ENCODE peak calls at places on chromosomes 2 and 18, in nine cellular contexts. C, O, A, I, K, R, B, J and Z are unnamed samples.

GRCh38 chr2:25151718-25152117 is 16.7 kb downstream of the POMC start:
- DNase-seq in K (no peak), C (no peak), J (no peak), O (no peak), I (no peak), B (no peak), A (no peak), R (no peak), Z (no peak)

GRCh38 chr2:201059961-201060525 is 11.4 kb downstream of the HYCC2 start:
- DNase-seq in B (no peak), C (no peak), O (no peak), J (no peak), I (no peak), A (no peak), K (no peak), R (no peak), Z (no peak)

GRCh38 chr2:202387608-202388342 is 11.6 kb downstream of the BMPR2 start:
- DNase-seq in O (no peak), K (no peak), C (no peak), B (no peak), A (no peak), I (no peak), R (no peak), J (peak), Z (no peak)

GRCh38 chr2:31228717-31229116 is 5.2 kb upstream of the EHD3 start:
- DNase-seq in O (no peak), R (no peak), K (no peak), B (no peak), A (no peak), J (no peak), C (no peak), I (no peak), Z (no peak)

GRCh38 chr2:186518945-186519344 is 32.9 kb downstream of the ZC3H15 start:
- DNase-seq in R (no peak), J (peak), A (no peak), O (no peak), C (no peak), K (no peak), B (no peak), I (no peak), Z (no peak)

GRCh38 chr18:50307738-50308470 is 20.4 kb upstream of the CXXC1 start:
- DNase-seq in K (peak), I (peak), B (peak), C (peak), A (peak), R (peak), J (peak), O (peak), Z (peak)

GRCh38 chr2:99771691-99772333 is 282.0 kb upstream of the REV1 start:
- DNase-seq in C (no peak), K (no peak), O (no peak), J (no peak), R (no peak), A (no peak), I (no peak), B (no peak), Z (no peak)

GRCh38 chr2:16192416-16193216 is 252.3 kb downstream of the MYCN start:
- DNase-seq in I (no peak), A (no peak), K (no peak), B (no peak), R (peak), C (no peak), J (no peak), O (no peak), Z (no peak)

GRCh38 chr2:176814740-176815367 is 397.7 kb upstream of the HNRNPA3 start:
- DNase-seq in I (no peak), O (no peak), A (no peak), K (peak), C (no peak), J (peak), R (peak), B (no peak), Z (no peak)

GRCh38 chr18:6980363-6980762 is 137.2 kb downstream of the LAMA1 start:
- DNase-seq in O (no peak), J (peak), C (no peak), I (no peak), A (no peak), R (no peak), K (no peak), B (no peak), Z (no peak)

GRCh38 chr2:217976301-217976700 is 26.5 kb downstream of the TNS1 start:
- DNase-seq in K (no peak), C (no peak), B (peak), A (no peak), R (no peak), O (no peak), J (no peak), I (no peak), Z (no peak)

GRCh38 chr18:24063121-24063731 is 48.7 kb downstream of the TTC39C start:
- DNase-seq in O (no peak), I (no peak), J (peak), A (no peak), R (no peak), K (no peak), B (no peak), C (no peak), Z (no peak)

GRCh38 chr2:213162515-213163118 is 11.2 kb upstream of the IKZF2 start:
- DNase-seq in K (no peak), I (no peak), A (no peak), J (peak), B (no peak), R (no peak), C (no peak), O (no peak), Z (no peak)

GRCh38 chr18:23912356-23912755 is 102.2 kb upstream of the TTC39C start:
- DNase-seq in J (peak), K (no peak), R (no peak), I (no peak), O (no peak), C (no peak), B (no peak), A (no peak), Z (no peak)

GRCh38 chr2:72013726-72014125 is 133.9 kb downstream of the CYP26B1 start:
- DNase-seq in K (no peak), O (no peak), I (no peak), C (no peak), B (no peak), J (no peak), R (no peak), A (no peak), Z (no peak)

GRCh38 chr2:175164235-175164634 is 3.8 kb downstream of the ATF2 start:
- DNase-seq in J (no peak), O (no peak), I (no peak), B (no peak), R (no peak), K (no peak), C (no peak), A (no peak), Z (no peak)

GRCh38 chr18:11666831-11667230 is 22.2 kb upstream of the GNAL start:
- DNase-seq in O (no peak), J (no peak), A (no peak), B (no peak), K (no peak), I (no peak), R (no peak), C (no peak), Z (no peak)

GRCh38 chr2:222993920-222994650 is 57.9 kb upstream of the KCNE4 start:
- DNase-seq in R (peak), J (peak), A (no peak), K (peak), I (peak), C (no peak), B (no peak), O (no peak), Z (peak)

GRCh38 chr2:105489168-105489878 is 90.5 kb upstream of the FHL2 start:
- DNase-seq in R (no peak), K (no peak), J (peak), C (no peak), A (no peak), B (no peak), O (no peak), I (no peak), Z (no peak)

GRCh38 chr2:127067620-127068350 is 39.2 kb downstream of the BIN1 start:
- DNase-seq in R (peak), A (peak), B (peak), K (peak), O (no peak), I (peak), C (peak), J (peak), Z (peak)